ENCODE peak calls at places on chromosome 1, in four cellular contexts. One of them, this sample, is unnamed.

GRCh38 chr1:31843506-31843905 is 27.7 kb upstream of the SPOCD1 start:
- DNase-seq in PC-3: peak; percentile 41
- DNase-seq in transverse colon: no peak
- DNase-seq in tibial nerve: no peak
- DNase-seq in this sample: no peak

GRCh38 chr1:177341773-177342172 is 171.0 kb downstream of the BRINP2 start:
- DNase-seq in PC-3: no peak
- DNase-seq in transverse colon: no peak
- DNase-seq in tibial nerve: no peak
- DNase-seq in this sample: no peak

GRCh38 chr1:174051956-174052355 is 29.8 kb upstream of the RC3H1 start:
- DNase-seq in PC-3: no peak
- DNase-seq in transverse colon: no peak
- DNase-seq in tibial nerve: peak; percentile 51
- DNase-seq in this sample: no peak

GRCh38 chr1:198788561-198789064 is 149.8 kb downstream of the PTPRC start:
- DNase-seq in PC-3: peak; percentile 29
- DNase-seq in transverse colon: no peak
- DNase-seq in tibial nerve: no peak
- DNase-seq in this sample: no peak

GRCh38 chr1:161487483-161487827 is 17.8 kb upstream of the FCGR2A start:
- DNase-seq in PC-3: peak; percentile 88
- DNase-seq in transverse colon: peak; percentile 34
- DNase-seq in tibial nerve: peak; percentile 45
- DNase-seq in this sample: no peak

GRCh38 chr1:54886724-54887664 is at the start of gene DHCR24:
- DNase-seq in PC-3: peak; percentile 90
- DNase-seq in transverse colon: peak; percentile 85
- DNase-seq in tibial nerve: peak; percentile 63
- DNase-seq in this sample: peak; percentile 25

GRCh38 chr1:99728494-99729235 is 37.8 kb downstream of the FRRS1 start:
- DNase-seq in PC-3: peak; percentile 73
- DNase-seq in transverse colon: no peak
- DNase-seq in tibial nerve: no peak
- DNase-seq in this sample: no peak

GRCh38 chr1:101995984-101996731 is 568 bp downstream of the OLFM3 start:
- DNase-seq in PC-3: no peak
- DNase-seq in transverse colon: no peak
- DNase-seq in tibial nerve: no peak
- DNase-seq in this sample: no peak

GRCh38 chr1:51960262-51960661 is 30.2 kb downstream of the RAB3B start:
- DNase-seq in PC-3: no peak
- DNase-seq in transverse colon: no peak
- DNase-seq in tibial nerve: no peak
- DNase-seq in this sample: no peak

GRCh38 chr1:155942578-155943141 is 1.2 kb downstream of the RXFP4 start:
- DNase-seq in PC-3: no peak
- DNase-seq in transverse colon: peak; percentile 78
- DNase-seq in tibial nerve: no peak
- DNase-seq in this sample: no peak

GRCh38 chr1:4772294-4773010 is 118.0 kb downstream of the AJAP1 start:
- DNase-seq in PC-3: no peak
- DNase-seq in transverse colon: no peak
- DNase-seq in tibial nerve: no peak
- DNase-seq in this sample: no peak

GRCh38 chr1:244012232-244012631 is 38.9 kb upstream of the ZBTB18 start:
- DNase-seq in PC-3: peak; percentile 97
- DNase-seq in transverse colon: no peak
- DNase-seq in tibial nerve: no peak
- DNase-seq in this sample: no peak

GRCh38 chr1:111911036-111911435 is 78.4 kb downstream of the KCND3 start:
- DNase-seq in PC-3: no peak
- DNase-seq in transverse colon: no peak
- DNase-seq in tibial nerve: no peak
- DNase-seq in this sample: no peak

GRCh38 chr1:236766506-236766905 is 28.6 kb upstream of the MTR start:
- DNase-seq in PC-3: no peak
- DNase-seq in transverse colon: no peak
- DNase-seq in tibial nerve: no peak
- DNase-seq in this sample: no peak

GRCh38 chr1:208139434-208140086 is 104.6 kb downstream of the PLXNA2 start:
- DNase-seq in PC-3: no peak
- DNase-seq in transverse colon: no peak
- DNase-seq in tibial nerve: no peak
- DNase-seq in this sample: no peak

GRCh38 chr1:184050631-184051030 is 899 bp upstream of the TSEN15 start:
- DNase-seq in PC-3: no peak
- DNase-seq in transverse colon: no peak
- DNase-seq in tibial nerve: no peak
- DNase-seq in this sample: no peak

GRCh38 chr1:117674521-117675400 is 68.9 kb downstream of the TENT5C start:
- DNase-seq in PC-3: peak; percentile 43
- DNase-seq in transverse colon: peak; percentile 62
- DNase-seq in tibial nerve: no peak
- DNase-seq in this sample: peak; percentile 73
- TF ChIP-seq CTCF in PC-3: peak; percentile 53
- TF ChIP-seq CTCF in transverse colon: peak; percentile 23
- TF ChIP-seq CTCF in tibial nerve: peak; percentile 13
- TF ChIP-seq CTCF in this sample: peak; percentile 58

GRCh38 chr1:14297356-14297755 is 301.1 kb upstream of the KAZN start:
- DNase-seq in PC-3: no peak
- DNase-seq in transverse colon: no peak
- DNase-seq in tibial nerve: no peak
- DNase-seq in this sample: no peak
- H3K4me1 ChIP-seq in PC-3: peaks cover 9% of the 10 kb centered on the region
- H3K4me1 ChIP-seq in transverse colon: no peaks in the 10 kb centered on the region
- H3K4me1 ChIP-seq in tibial nerve: no peaks in the 10 kb centered on the region
- H3K4me1 ChIP-seq in this sample: no peaks in the 10 kb centered on the region

GRCh38 chr1:153783233-153784190 is 8.3 kb downstream of the SLC27A3 start:
- DNase-seq in PC-3: peak; percentile 96
- DNase-seq in transverse colon: peak; percentile 93
- DNase-seq in tibial nerve: peak; percentile 83
- DNase-seq in this sample: peak; percentile 90
- TF ChIP-seq CTCF in PC-3: no peak
- TF ChIP-seq CTCF in transverse colon: peak; percentile 51
- TF ChIP-seq CTCF in tibial nerve: peak; percentile 69
- TF ChIP-seq CTCF in this sample: no peak

DNA sequence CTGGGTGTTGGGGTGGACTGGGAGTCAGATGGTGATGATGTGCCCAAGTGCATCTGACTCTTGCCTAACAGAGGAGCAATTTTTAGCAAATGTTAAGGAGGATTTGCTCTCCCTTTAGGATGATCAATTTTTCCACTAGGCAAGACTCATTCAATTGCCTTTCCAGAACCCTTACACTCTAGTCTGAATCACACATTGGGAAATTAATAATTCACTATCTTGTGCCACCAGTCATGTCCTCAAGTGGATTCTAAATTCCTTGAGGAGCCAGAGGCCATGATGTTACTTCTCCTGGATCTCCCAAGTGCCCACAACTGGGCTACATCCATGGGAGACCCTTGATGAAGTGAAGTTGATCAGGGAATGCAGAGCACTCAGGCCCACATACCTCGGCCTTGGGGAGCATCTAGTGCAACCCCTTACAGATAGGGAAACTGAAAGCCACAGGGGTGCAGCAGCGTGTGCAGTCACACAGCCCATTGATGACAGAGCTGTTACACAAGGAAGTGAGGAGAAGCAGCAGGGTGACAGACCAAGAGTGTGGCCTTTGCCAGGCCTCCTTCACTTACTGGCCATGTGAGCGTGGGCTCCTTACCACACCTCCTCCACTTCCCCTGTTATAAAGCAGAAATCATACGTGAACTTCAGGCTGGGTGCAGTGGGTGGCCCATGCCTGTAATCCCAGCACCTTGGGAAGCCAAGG is 99.9 kb upstream of the SLC44A3 start:
- DNase-seq in PC-3: no peak
- DNase-seq in transverse colon: no peak
- DNase-seq in tibial nerve: no peak
- DNase-seq in this sample: no peak
- H3K4me1 ChIP-seq in PC-3: no peaks in the 10 kb centered on the region
- H3K4me1 ChIP-seq in transverse colon: no peaks in the 10 kb centered on the region
- H3K4me1 ChIP-seq in tibial nerve: no peaks in the 10 kb centered on the region
- H3K4me1 ChIP-seq in this sample: no peaks in the 10 kb centered on the region